ENCODE peak calls at places on chromosomes 3 and 15, in seven cellular contexts. W is OCI-LY7; O is astrocyte; Z is CD8-positive, alpha-beta T cell; K is CD4-positive, CD25-positive, alpha-beta regulatory T cell; R is CD8-positive, alpha-beta memory T cell; E is left ventricle myocardium inferior. T is an unnamed sample.
A peak's percentile ranks its signal among the peaks of the same experiment; 100 is the strongest.

GRCh38 chr3:29587340-29587739 is 306.5 kb downstream of the RBMS3 start:
- DNase-seq in K (no peak), O (no peak), R (no peak), E (no peak), Z (no peak), W (no peak), T (no peak)

GRCh38 chr3:106688463-106688862 is 688.8 kb upstream of the CCDC54 start:
- DNase-seq in K (no peak), O (peak; percentile 90), R (no peak), W (no peak), E (no peak), Z (no peak), T (peak; percentile 94)

GRCh38 chr15:88701561-88702095 is 62.8 kb downstream of the ISG20 start:
- DNase-seq in W (peak; percentile 60), Z (no peak), K (peak; percentile 37), R (no peak), E (no peak), O (no peak), T (no peak)

GRCh38 chr3:101675709-101676218 is 1.2 kb downstream of the ZBTB11 start:
- DNase-seq in R (peak; percentile 50), O (no peak), K (no peak), E (no peak), W (peak; percentile 19), Z (no peak), T (no peak)

GRCh38 chr3:53219897-53220483 is 35.8 kb downstream of the TKT start:
- DNase-seq in Z (peak; percentile 65), E (peak; percentile 81), O (peak; percentile 39), R (peak; percentile 80), W (peak; percentile 78), K (peak; percentile 85), T (peak; percentile 87)

GRCh38 chr3:62109534-62109933 is 263.8 kb downstream of the FEZF2 start:
- DNase-seq in E (peak; percentile 40), R (no peak), Z (no peak), K (no peak), W (no peak), O (peak; percentile 95), T (peak; percentile 95)

GRCh38 chr15:82679626-82680199 is 30.0 kb downstream of the AP3B2 start:
- DNase-seq in R (no peak), Z (no peak), K (no peak), O (no peak), W (no peak), E (no peak), T (no peak)

GRCh38 chr15:68693071-68693470 is 114.3 kb downstream of the CORO2B start:
- DNase-seq in O (no peak), Z (no peak), E (no peak), K (peak; percentile 18), R (no peak), W (no peak), T (no peak)

GRCh38 chr3:52091566-52092290 is 35.4 kb upstream of the DUSP7 start:
- DNase-seq in K (no peak), Z (no peak), E (peak; percentile 2), R (peak; percentile 5), W (no peak), O (no peak), T (peak; percentile 72)

GRCh38 chr3:58630081-58630709 is 36.4 kb downstream of the FAM3D start:
- DNase-seq in O (peak; percentile 33), Z (peak; percentile 46), R (peak; percentile 68), W (peak; percentile 60), K (peak; percentile 35), E (peak; percentile 42), T (peak; percentile 67)

GRCh38 chr15:49145651-49146609 is 9.5 kb downstream of the COPS2 start:
- DNase-seq in W (peak; percentile 49), Z (no peak), O (peak; percentile 41), R (no peak), K (peak; percentile 65), E (no peak), T (peak; percentile 75)

GRCh38 chr3:53161345-53161819 is 373 bp downstream of the PRKCD start:
- DNase-seq in K (peak; percentile 12), O (no peak), W (peak; percentile 27), Z (no peak), E (peak; percentile 52), R (no peak), T (peak; percentile 54)

GRCh38 chr3:128492353-128493220 is at the start of gene GATA2:
- DNase-seq in R (peak; percentile 49), E (no peak), Z (no peak), K (no peak), O (no peak), W (peak; percentile 14), T (peak; percentile 59)

GRCh38 chr3:131933665-131934064 is 101.1 kb downstream of the CPNE4 start:
- DNase-seq in E (no peak), O (no peak), K (no peak), W (no peak), Z (no peak), R (no peak), T (no peak)

GRCh38 chr3:72317491-72317890 is 530.8 kb downstream of the SHQ1 start:
- DNase-seq in K (no peak), E (no peak), Z (no peak), O (no peak), R (no peak), W (no peak), T (peak; percentile 27)

GRCh38 chr3:47578691-47579632 is at the start of gene CSPG5:
- DNase-seq in R (peak; percentile 56), W (no peak), O (no peak), Z (peak; percentile 3), K (peak; percentile 7), E (peak; percentile 28), T (peak; percentile 50)

GRCh38 chr3:189168711-189169110 is 3.1 kb upstream of the TPRG1 start:
- DNase-seq in E (no peak), W (no peak), Z (no peak), R (no peak), O (no peak), K (no peak), T (no peak)

GRCh38 chr3:194139085-194139976 is 3.4 kb downstream of the HES1 start:
- DNase-seq in Z (no peak), R (no peak), K (no peak), O (peak; percentile 87), W (peak; percentile 34), E (peak; percentile 33), T (peak; percentile 88)

GRCh38 chr3:194138732-194139084 is 2.8 kb downstream of the HES1 start:
- DNase-seq in R (no peak), K (no peak), Z (no peak), W (no peak), O (peak; percentile 75), E (no peak), T (peak; percentile 58)

GRCh38 chr3:194137314-194138097 is 1.6 kb downstream of the HES1 start:
- DNase-seq in O (peak; percentile 57), Z (peak; percentile 21), R (peak; percentile 61), K (peak; percentile 72), W (peak; percentile 75), E (peak; percentile 63), T (peak; percentile 79)

GRCh38 chr3:194136519-194137313 is 768 bp downstream of the HES1 start:
- DNase-seq in K (peak; percentile 50), Z (peak; percentile 13), R (no peak), O (peak; percentile 77), W (peak; percentile 58), E (peak; percentile 63), T (peak; percentile 89)

GRCh38 chr3:194138098-194138474 is 2.1 kb downstream of the HES1 start:
- DNase-seq in W (no peak), O (peak; percentile 25), K (no peak), R (no peak), E (no peak), Z (no peak), T (no peak)
- H3K4me1 ChIP-seq in W (peaks cover 49% of the 10 kb centered on the region), O (peaks cover 54% of the 10 kb centered on the region), K (peaks cover 54% of the 10 kb centered on the region), R (peaks cover 42% of the 10 kb centered on the region), E (peaks cover 84% of the 10 kb centered on the region), Z (peaks cover 50% of the 10 kb centered on the region), T (peaks cover 48% of the 10 kb centered on the region)

GRCh38 chr3:25557641-25558040 is 107.1 kb downstream of the TOP2B start:
- DNase-seq in K (no peak), E (no peak), W (no peak), R (no peak), O (peak; percentile 49), Z (no peak), T (no peak)

GRCh38 chr3:25558796-25559195 is 105.9 kb downstream of the TOP2B start:
- DNase-seq in R (no peak), E (no peak), K (no peak), Z (no peak), O (peak; percentile 87), W (no peak), T (no peak)

GRCh38 chr3:25556504-25556903 is 108.2 kb downstream of the TOP2B start:
- DNase-seq in W (peak; percentile 8), R (no peak), Z (no peak), O (no peak), K (no peak), E (no peak), T (no peak)

GRCh38 chr3:25555695-25556094 is 109.0 kb downstream of the TOP2B start:
- DNase-seq in Z (no peak), W (no peak), K (no peak), E (no peak), R (no peak), O (no peak), T (no peak)

GRCh38 chr3:25558106-25558505 is 106.6 kb downstream of the TOP2B start:
- DNase-seq in E (no peak), Z (no peak), K (no peak), W (no peak), O (peak; percentile 88), R (no peak), T (no peak)
- H3K27ac ChIP-seq in E (peak overlapping the region; percentile 81), Z (no peak overlapping the region), K (no peak overlapping the region), W (no peak overlapping the region), O (peak overlapping the region; percentile 83), R (no peak overlapping the region), T (no peak overlapping the region)

DNA sequence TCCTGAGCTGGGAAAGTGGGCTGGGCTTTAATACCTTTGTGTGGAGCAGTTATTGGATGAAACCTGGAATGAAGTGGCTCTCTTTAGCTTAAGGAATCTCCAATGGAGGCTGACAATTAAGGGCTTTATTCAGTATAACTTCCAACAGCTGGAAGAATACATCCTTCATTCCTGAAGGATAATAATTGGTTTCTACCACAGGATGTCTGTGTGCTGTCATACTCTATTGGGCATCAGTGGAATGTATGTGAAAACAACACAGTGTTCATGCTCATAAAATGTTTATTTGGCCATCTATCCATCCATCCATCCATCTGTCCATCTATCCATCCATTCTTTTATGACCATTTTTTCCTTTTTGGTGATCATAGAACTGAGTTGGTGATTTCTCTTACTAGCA is 220.7 kb upstream of the GAP43 start:
- DNase-seq in K (no peak), E (no peak), W (no peak), O (no peak), R (no peak), Z (no peak), T (peak; percentile 31)
- H3K4me1 ChIP-seq in K (no peaks in the 10 kb centered on the region), E (no peaks in the 10 kb centered on the region), W (no peaks in the 10 kb centered on the region), O (peaks cover 38% of the 10 kb centered on the region), R (no peaks in the 10 kb centered on the region), Z (no peaks in the 10 kb centered on the region), T (peaks cover 32% of the 10 kb centered on the region)

GRCh38 chr3:194135806-194136518 is at the start of gene HES1:
- DNase-seq in R (no peak), O (peak; percentile 94), E (peak; percentile 93), W (peak; percentile 94), K (peak; percentile 85), Z (no peak), T (peak; percentile 98)

GRCh38 chr3:194133661-194134230 is 2.2 kb upstream of the HES1 start:
- DNase-seq in O (peak; percentile 72), K (no peak), R (no peak), W (peak; percentile 51), E (peak; percentile 75), Z (no peak), T (peak; percentile 83)

GRCh38 chr3:194134757-194135515 is 1.0 kb upstream of the HES1 start:
- DNase-seq in O (peak; percentile 96), K (peak; percentile 96), W (peak; percentile 95), R (peak; percentile 80), Z (peak; percentile 68), E (peak; percentile 92), T (peak; percentile 98)

GRCh38 chr3:194134231-194134756 is 1.7 kb upstream of the HES1 start:
- DNase-seq in W (peak; percentile 68), K (peak; percentile 47), Z (no peak), E (peak; percentile 77), R (peak; percentile 54), O (peak; percentile 77), T (peak; percentile 86)

GRCh38 chr3:194135516-194135805 is 487 bp upstream of the HES1 start:
- DNase-seq in R (no peak), E (no peak), Z (no peak), K (no peak), W (peak; percentile 36), O (no peak), T (peak; percentile 48)
- H3K27ac ChIP-seq in R (peak overlapping the region; percentile 60), E (peak overlapping the region; percentile 99), Z (no peak overlapping the region), K (no peak overlapping the region), W (peak overlapping the region; percentile 75), O (peak overlapping the region; percentile 93), T (peak overlapping the region; percentile 93)

T was measured in GM23248.